ENCODE peak calls at places on chromosomes 11 and 22, in ten cellular contexts. W is sigmoid colon, Y is A549, J is brain microvascular endothelial cell, X is cardiac fibroblast, N is fibroblast of lung, M is heart left ventricle, P is tibial nerve, R is osteoblast, S is retinal pigment epithelial cell. E is an unnamed sample.

GRCh38 chr11:69269388-69269787 is 24.6 kb upstream of the MYEOV start:
- DNase-seq in W (no peak), Y (no peak), J (no peak), X (no peak), N (no peak), M (no peak), P (no peak), R (no peak), S (no peak), E (no peak)

GRCh38 chr11:57800444-57801184 is 39.0 kb downstream of the CTNND1 start:
- DNase-seq in W (no peak), Y (peak; percentile 95), J (peak; percentile 47), X (peak; percentile 85), N (peak; percentile 58), M (no peak), P (peak; percentile 49), R (no peak), S (no peak), E (no peak)

GRCh38 chr22:22752556-22753477 is 108.4 kb downstream of the GGTLC2 start:
- DNase-seq in W (no peak), Y (no peak), J (no peak), X (peak; percentile 89), N (no peak), M (no peak), P (peak; percentile 51), R (no peak), S (no peak), E (no peak)

GRCh38 chr22:19524170-19525115 is at the start of gene CLDN5:
- DNase-seq in W (no peak), Y (no peak), J (no peak), X (peak; percentile 25), N (peak; percentile 21), M (peak; percentile 70), P (no peak), R (peak; percentile 82), S (no peak), E (no peak)

GRCh38 chr11:27701262-27702105 is 1.2 kb upstream of the BDNF start:
- DNase-seq in W (no peak), Y (peak; percentile 59), J (peak; percentile 82), X (peak; percentile 68), N (peak; percentile 80), M (peak; percentile 57), P (no peak), R (peak; percentile 62), S (no peak), E (no peak)

GRCh38 chr22:49297286-49297870 is 530.3 kb downstream of the BRD1 start:
- DNase-seq in W (no peak), Y (no peak), J (no peak), X (no peak), N (no peak), M (no peak), P (no peak), R (no peak), S (no peak), E (no peak)

GRCh38 chr22:20106205-20106848 is 9.6 kb upstream of the RANBP1 start:
- DNase-seq in W (no peak), Y (no peak), J (no peak), X (no peak), N (no peak), M (no peak), P (no peak), R (peak; percentile 74), S (no peak), E (no peak)

GRCh38 chr22:37994049-37994448 is 9.7 kb upstream of the SOX10 start:
- DNase-seq in W (no peak), Y (no peak), J (no peak), X (no peak), N (no peak), M (no peak), P (no peak), R (peak; percentile 62), S (no peak), E (no peak)

GRCh38 chr11:119689318-119689717 is 39.7 kb downstream of the NECTIN1 start:
- DNase-seq in W (no peak), Y (no peak), J (no peak), X (no peak), N (no peak), M (no peak), P (no peak), R (no peak), S (no peak), E (no peak)

GRCh38 chr11:112016088-112016764 is 9.0 kb upstream of the DLAT start:
- DNase-seq in W (no peak), Y (no peak), J (peak; percentile 29), X (peak; percentile 83), N (peak; percentile 46), M (no peak), P (no peak), R (peak; percentile 80), S (no peak), E (no peak)

GRCh38 chr11:116595305-116595880 is 177.4 kb downstream of the BUD13 start:
- DNase-seq in W (peak; percentile 13), Y (no peak), J (no peak), X (no peak), N (no peak), M (no peak), P (no peak), R (no peak), S (no peak), E (no peak)

GRCh38 chr22:26481112-26481693 is 2.4 kb downstream of the HPS4 start:
- DNase-seq in W (no peak), Y (no peak), J (no peak), X (no peak), N (no peak), M (no peak), P (no peak), R (no peak), S (peak; percentile 64), E (no peak)

GRCh38 chr22:26479043-26479791 is 4.4 kb downstream of the HPS4 start:
- DNase-seq in W (no peak), Y (no peak), J (no peak), X (no peak), N (no peak), M (no peak), P (no peak), R (no peak), S (no peak), E (no peak)

GRCh38 chr22:26480611-26480932 is 3.0 kb downstream of the HPS4 start:
- DNase-seq in W (no peak), Y (no peak), J (no peak), X (no peak), N (no peak), M (no peak), P (no peak), R (no peak), S (no peak), E (no peak)

GRCh38 chr22:26481694-26482093 is 1.9 kb downstream of the HPS4 start:
- DNase-seq in W (no peak), Y (no peak), J (no peak), X (no peak), N (no peak), M (no peak), P (no peak), R (no peak), S (no peak), E (no peak)

GRCh38 chr22:26479792-26480610 is 3.6 kb downstream of the HPS4 start:
- DNase-seq in W (no peak), Y (no peak), J (no peak), X (no peak), N (no peak), M (no peak), P (no peak), R (no peak), S (no peak), E (no peak)
- H3K4me3 ChIP-seq in W (peak overlapping the region; percentile 17), Y (no peak overlapping the region), J (no peak overlapping the region), X (no peak overlapping the region), N (no peak overlapping the region), M (no peak overlapping the region), P (peak overlapping the region; percentile 17), R (peak overlapping the region; percentile 58), S (peak overlapping the region; percentile 85), E (no peak overlapping the region)

GRCh38 chr22:23790819-23791736 is 4.3 kb downstream of the SMARCB1 start:
- DNase-seq in W (no peak), Y (no peak), J (no peak), X (no peak), N (peak; percentile 45), M (no peak), P (peak; percentile 59), R (peak; percentile 81), S (no peak), E (no peak)

GRCh38 chr22:23787600-23787896 is 782 bp downstream of the SMARCB1 start:
- DNase-seq in W (no peak), Y (peak; percentile 15), J (no peak), X (no peak), N (no peak), M (no peak), P (no peak), R (no peak), S (no peak), E (no peak)

GRCh38 chr22:23789121-23789520 is 2.4 kb downstream of the SMARCB1 start:
- DNase-seq in W (no peak), Y (no peak), J (no peak), X (no peak), N (no peak), M (no peak), P (no peak), R (peak; percentile 23), S (no peak), E (no peak)

GRCh38 chr22:23787910-23788309 is 1.1 kb downstream of the SMARCB1 start:
- DNase-seq in W (no peak), Y (no peak), J (no peak), X (no peak), N (no peak), M (no peak), P (no peak), R (no peak), S (no peak), E (no peak)

DNA sequence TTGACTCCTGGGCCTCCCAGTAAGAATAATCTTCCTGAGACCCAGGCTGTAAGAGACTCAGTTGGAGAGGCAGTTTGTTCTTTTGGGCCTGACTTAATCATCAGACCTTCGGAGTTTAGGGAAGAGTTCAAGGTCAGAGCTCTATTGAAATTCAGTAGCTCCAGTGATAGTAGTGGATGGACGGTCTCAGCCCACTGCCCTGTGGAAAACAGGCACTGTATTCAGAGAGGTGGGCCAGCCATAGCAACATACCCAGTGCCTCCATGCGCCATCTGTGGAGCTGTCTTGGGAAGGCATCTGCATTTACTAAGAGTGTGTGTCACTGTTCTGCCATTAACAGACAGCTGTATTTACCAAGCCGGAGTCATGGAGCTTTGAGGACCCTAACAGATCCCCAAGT is 2.9 kb downstream of the SMARCB1 start:
- DNase-seq in W (no peak), Y (no peak), J (no peak), X (no peak), N (no peak), M (no peak), P (no peak), R (peak; percentile 82), S (no peak), E (no peak)
- H3K4me3 ChIP-seq in W (no peak overlapping the region), Y (no peak overlapping the region), J (no peak overlapping the region), X (no peak overlapping the region), N (no peak overlapping the region), M (no peak overlapping the region), P (no peak overlapping the region), R (no peak overlapping the region), S (no peak overlapping the region), E (no peak overlapping the region)

GRCh38 chr11:86193297-86194095 is 51.1 kb upstream of the EED start:
- DNase-seq in W (peak; percentile 77), Y (peak; percentile 89), J (peak; percentile 88), X (peak; percentile 96), N (peak; percentile 82), M (peak; percentile 86), P (peak; percentile 79), R (peak; percentile 94), S (no peak), E (no peak)
- H3K4me3 ChIP-seq in W (peak overlapping the region; percentile 16), Y (peak overlapping the region; percentile 29), J (peak overlapping the region; percentile 33), X (no peak overlapping the region), N (no peak overlapping the region), M (peak overlapping the region; percentile 36), P (no peak overlapping the region), R (peak overlapping the region; percentile 48), S (peak overlapping the region; percentile 33), E (no peak overlapping the region)

GRCh38 chr11:7486731-7487130 is 1.4 kb downstream of the OLFML1 start:
- DNase-seq in W (no peak), Y (no peak), J (no peak), X (no peak), N (no peak), M (no peak), P (no peak), R (no peak), S (no peak), E (no peak)
- H3K4me3 ChIP-seq in W (peak overlapping the region; percentile 36), Y (no peak overlapping the region), J (no peak overlapping the region), X (no peak overlapping the region), N (peak overlapping the region; percentile 66), M (peak overlapping the region; percentile 59), P (no peak overlapping the region), R (no peak overlapping the region), S (no peak overlapping the region), E (no peak overlapping the region)

E was measured in AG04449.